ENCODE peak calls at places on chromosomes 6 and 20, in six cellular contexts. One of them, this sample, is unnamed.

GRCh38 chr6:106411643-106412200 is 51.2 kb downstream of the CRYBG1 start:
- DNase-seq in pancreas: no peak
- DNase-seq in WERI-Rb-1: no peak
- DNase-seq in NB4: no peak
- DNase-seq in HCT116: no peak
- DNase-seq in brain microvascular endothelial cell: no peak
- DNase-seq in this sample: no peak

GRCh38 chr6:82712826-82713225 is 349.2 kb downstream of the TPBG start:
- DNase-seq in pancreas: no peak
- DNase-seq in WERI-Rb-1: no peak
- DNase-seq in NB4: no peak
- DNase-seq in HCT116: no peak
- DNase-seq in brain microvascular endothelial cell: no peak
- DNase-seq in this sample: no peak

GRCh38 chr6:118663993-118664985 is 12.9 kb upstream of the CEP85L start:
- DNase-seq in pancreas: no peak
- DNase-seq in WERI-Rb-1: no peak
- DNase-seq in NB4: no peak
- DNase-seq in HCT116: no peak
- DNase-seq in brain microvascular endothelial cell: no peak
- DNase-seq in this sample: peak; percentile 23

GRCh38 chr20:16974855-16975162 is 226.7 kb downstream of the OTOR start:
- DNase-seq in pancreas: peak; percentile 63
- DNase-seq in WERI-Rb-1: no peak
- DNase-seq in NB4: no peak
- DNase-seq in HCT116: no peak
- DNase-seq in brain microvascular endothelial cell: no peak
- DNase-seq in this sample: no peak

GRCh38 chr6:89895273-89895874 is 1.1 kb downstream of the GJA10 start:
- DNase-seq in pancreas: no peak
- DNase-seq in WERI-Rb-1: no peak
- DNase-seq in NB4: peak; percentile 55
- DNase-seq in HCT116: no peak
- DNase-seq in brain microvascular endothelial cell: peak; percentile 76
- DNase-seq in this sample: peak; percentile 34

GRCh38 chr6:94144807-94145206 is 725.4 kb upstream of the EPHA7 start:
- DNase-seq in pancreas: no peak
- DNase-seq in WERI-Rb-1: no peak
- DNase-seq in NB4: no peak
- DNase-seq in HCT116: no peak
- DNase-seq in brain microvascular endothelial cell: no peak
- DNase-seq in this sample: no peak

GRCh38 chr20:54643761-54644160 is 168.4 kb downstream of the DOK5 start:
- DNase-seq in pancreas: no peak
- DNase-seq in WERI-Rb-1: no peak
- DNase-seq in NB4: no peak
- DNase-seq in HCT116: no peak
- DNase-seq in brain microvascular endothelial cell: peak; percentile 84
- DNase-seq in this sample: peak; percentile 75

GRCh38 chr6:156866181-156866862 is 89.1 kb downstream of the ARID1B start:
- DNase-seq in pancreas: no peak
- DNase-seq in WERI-Rb-1: no peak
- DNase-seq in NB4: no peak
- DNase-seq in HCT116: no peak
- DNase-seq in brain microvascular endothelial cell: peak; percentile 47
- DNase-seq in this sample: no peak

GRCh38 chr6:10558575-10558974 is 37.4 kb downstream of the GCNT2 start:
- DNase-seq in pancreas: no peak
- DNase-seq in WERI-Rb-1: no peak
- DNase-seq in NB4: no peak
- DNase-seq in HCT116: no peak
- DNase-seq in brain microvascular endothelial cell: no peak
- DNase-seq in this sample: no peak

GRCh38 chr6:136031982-136032381 is 180.5 kb downstream of the PDE7B start:
- DNase-seq in pancreas: no peak
- DNase-seq in WERI-Rb-1: peak; percentile 18
- DNase-seq in NB4: peak; percentile 16
- DNase-seq in HCT116: peak; percentile 6
- DNase-seq in brain microvascular endothelial cell: peak; percentile 68
- DNase-seq in this sample: peak; percentile 61

GRCh38 chr6:93337772-93338394 is 81.5 kb downstream of the EPHA7 start:
- DNase-seq in pancreas: no peak
- DNase-seq in WERI-Rb-1: no peak
- DNase-seq in NB4: no peak
- DNase-seq in HCT116: no peak
- DNase-seq in brain microvascular endothelial cell: no peak
- DNase-seq in this sample: no peak

GRCh38 chr20:58640446-58640845 is 10.6 kb upstream of the STX16 start:
- DNase-seq in pancreas: no peak
- DNase-seq in WERI-Rb-1: no peak
- DNase-seq in NB4: peak; percentile 40
- DNase-seq in HCT116: no peak
- DNase-seq in brain microvascular endothelial cell: peak; percentile 79
- DNase-seq in this sample: no peak

GRCh38 chr6:118709859-118710350 is 58.5 kb upstream of the CEP85L start:
- DNase-seq in pancreas: no peak
- DNase-seq in WERI-Rb-1: no peak
- DNase-seq in NB4: peak; percentile 90
- DNase-seq in HCT116: no peak
- DNase-seq in brain microvascular endothelial cell: peak; percentile 79
- DNase-seq in this sample: peak; percentile 55

GRCh38 chr20:25860531-25861150 is 164.0 kb upstream of the ZNF337 start:
- DNase-seq in pancreas: peak; percentile 66
- DNase-seq in WERI-Rb-1: no peak
- DNase-seq in NB4: no peak
- DNase-seq in HCT116: no peak
- DNase-seq in brain microvascular endothelial cell: no peak
- DNase-seq in this sample: no peak

GRCh38 chr6:134173007-134173690 is 120.7 kb upstream of the SLC2A12 start:
- DNase-seq in pancreas: no peak
- DNase-seq in WERI-Rb-1: no peak
- DNase-seq in NB4: no peak
- DNase-seq in HCT116: no peak
- DNase-seq in brain microvascular endothelial cell: no peak
- DNase-seq in this sample: peak; percentile 15

GRCh38 chr6:134173936-134174789 is 121.7 kb upstream of the SLC2A12 start:
- DNase-seq in pancreas: peak; percentile 69
- DNase-seq in WERI-Rb-1: peak; percentile 81
- DNase-seq in NB4: peak; percentile 87
- DNase-seq in HCT116: peak; percentile 76
- DNase-seq in brain microvascular endothelial cell: peak; percentile 75
- DNase-seq in this sample: peak; percentile 84

GRCh38 chr6:134175532-134176282 is 123.3 kb upstream of the SLC2A12 start:
- DNase-seq in pancreas: peak; percentile 91
- DNase-seq in WERI-Rb-1: no peak
- DNase-seq in NB4: peak; percentile 81
- DNase-seq in HCT116: peak; percentile 29
- DNase-seq in brain microvascular endothelial cell: peak; percentile 77
- DNase-seq in this sample: peak; percentile 71

GRCh38 chr6:134176283-134176975 is 124.0 kb upstream of the SLC2A12 start:
- DNase-seq in pancreas: peak; percentile 83
- DNase-seq in WERI-Rb-1: peak; percentile 41
- DNase-seq in NB4: peak; percentile 16
- DNase-seq in HCT116: no peak
- DNase-seq in brain microvascular endothelial cell: peak; percentile 49
- DNase-seq in this sample: peak; percentile 58

GRCh38 chr6:134174790-134175531 is 122.5 kb upstream of the SLC2A12 start:
- DNase-seq in pancreas: peak; percentile 96
- DNase-seq in WERI-Rb-1: peak; percentile 90
- DNase-seq in NB4: peak; percentile 94
- DNase-seq in HCT116: peak; percentile 73
- DNase-seq in brain microvascular endothelial cell: peak; percentile 84
- DNase-seq in this sample: peak; percentile 88
- TF ChIP-seq CTCF in pancreas: no peak
- TF ChIP-seq CTCF in WERI-Rb-1: no peak
- TF ChIP-seq CTCF in NB4: no peak
- TF ChIP-seq CTCF in HCT116: no peak
- TF ChIP-seq CTCF in brain microvascular endothelial cell: no peak
- TF ChIP-seq CTCF in this sample: no peak

DNA sequence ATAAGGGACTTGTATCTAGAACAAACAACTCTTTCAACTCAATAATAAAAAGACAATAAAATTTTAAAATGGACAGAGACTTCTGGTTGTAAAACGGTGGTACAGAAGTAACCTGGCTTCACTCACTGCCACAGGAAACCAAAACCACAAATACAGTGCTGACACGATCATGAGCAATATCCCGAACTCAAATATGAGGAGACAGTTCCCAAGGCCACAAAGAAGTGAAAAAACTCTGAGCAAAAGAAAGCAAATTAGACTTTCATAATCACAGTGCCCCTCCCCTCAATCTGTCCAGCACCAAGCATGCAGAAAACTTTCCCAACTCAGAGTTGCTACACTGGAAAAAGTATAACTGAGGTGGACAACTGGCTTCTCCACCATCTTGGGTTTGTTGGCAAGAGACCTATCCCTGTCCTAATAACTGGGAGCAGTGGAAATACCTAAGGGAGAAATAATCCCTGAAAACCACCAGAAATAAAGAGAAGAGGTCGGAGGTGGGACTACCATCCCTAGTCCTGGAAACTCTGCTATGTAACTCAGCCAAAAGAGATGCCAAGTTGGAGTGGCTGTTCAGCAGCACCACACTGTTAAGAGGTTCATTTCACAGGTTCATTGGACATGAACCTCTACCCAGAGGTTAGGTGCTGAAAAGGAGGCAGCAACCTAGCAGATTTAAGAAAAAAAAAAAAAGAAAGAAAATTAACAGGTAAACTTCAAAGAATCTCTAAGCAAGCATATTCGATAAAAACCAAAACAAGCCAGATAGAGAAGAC is 55.5 kb downstream of the REV3L start:
- DNase-seq in pancreas: no peak
- DNase-seq in WERI-Rb-1: no peak
- DNase-seq in NB4: peak; percentile 90
- DNase-seq in HCT116: no peak
- DNase-seq in brain microvascular endothelial cell: peak; percentile 85
- DNase-seq in this sample: peak; percentile 86
- H3K4me3 ChIP-seq in pancreas: no peak overlapping the region
- H3K4me3 ChIP-seq in WERI-Rb-1: no peak overlapping the region
- H3K4me3 ChIP-seq in NB4: peak overlapping the region; percentile 19
- H3K4me3 ChIP-seq in HCT116: no peak overlapping the region
- H3K4me3 ChIP-seq in brain microvascular endothelial cell: peak overlapping the region; percentile 25
- H3K4me3 ChIP-seq in this sample: peak overlapping the region; percentile 15

DNA sequence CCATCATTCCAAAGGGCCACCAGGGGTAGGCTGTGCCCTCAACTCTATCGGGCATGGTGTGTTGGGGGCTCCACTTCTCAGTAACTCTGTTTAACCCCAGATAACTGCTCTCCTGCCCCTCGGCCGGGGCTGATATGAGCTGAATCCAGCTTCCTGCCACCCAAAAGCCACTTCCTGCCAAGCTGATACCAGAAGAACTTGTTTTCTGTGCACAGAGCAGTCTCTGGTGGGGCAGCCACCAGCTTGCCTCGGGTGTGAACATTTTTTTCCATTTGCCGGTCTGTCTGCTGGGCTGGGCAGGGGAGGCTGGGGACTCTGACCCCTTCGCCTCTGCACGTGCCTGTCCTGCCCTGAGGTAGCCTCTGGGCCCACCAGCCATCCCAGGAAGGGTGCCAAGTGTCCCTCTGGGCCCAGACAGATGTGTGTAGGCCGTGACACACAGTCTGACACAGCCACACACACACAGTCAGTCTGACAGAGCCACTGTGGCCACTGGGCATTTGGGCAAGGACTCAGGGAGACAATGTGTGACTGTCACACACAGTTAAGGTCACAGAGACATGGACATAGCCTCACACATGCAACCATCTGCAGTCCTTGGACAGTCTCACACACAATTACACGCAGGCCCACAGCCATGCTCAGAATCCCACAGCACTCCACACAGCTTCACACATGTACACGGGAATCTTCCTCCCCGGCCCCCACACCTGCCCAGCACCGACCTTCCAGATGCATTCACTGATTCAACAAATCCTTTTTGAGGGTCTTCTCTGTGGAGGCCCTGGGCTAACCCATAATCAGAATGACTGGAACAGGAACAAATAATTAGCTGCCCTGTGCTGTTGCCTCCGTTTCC is 45.1 kb downstream of the NOL4L start:
- DNase-seq in pancreas: peak; percentile 48
- DNase-seq in WERI-Rb-1: no peak
- DNase-seq in NB4: peak; percentile 73
- DNase-seq in HCT116: no peak
- DNase-seq in brain microvascular endothelial cell: no peak
- DNase-seq in this sample: no peak
- TF ChIP-seq CTCF in pancreas: no peak
- TF ChIP-seq CTCF in WERI-Rb-1: no peak
- TF ChIP-seq CTCF in NB4: no peak
- TF ChIP-seq CTCF in HCT116: no peak
- TF ChIP-seq CTCF in brain microvascular endothelial cell: no peak
- TF ChIP-seq CTCF in this sample: no peak

GRCh38 chr20:835220-836045 is 1.9 kb downstream of the FAM110A start:
- DNase-seq in pancreas: no peak
- DNase-seq in WERI-Rb-1: peak; percentile 47
- DNase-seq in NB4: no peak
- DNase-seq in HCT116: no peak
- DNase-seq in brain microvascular endothelial cell: no peak
- DNase-seq in this sample: no peak
- H3K4me3 ChIP-seq in pancreas: no peak overlapping the region
- H3K4me3 ChIP-seq in WERI-Rb-1: no peak overlapping the region
- H3K4me3 ChIP-seq in NB4: no peak overlapping the region
- H3K4me3 ChIP-seq in HCT116: no peak overlapping the region
- H3K4me3 ChIP-seq in brain microvascular endothelial cell: no peak overlapping the region
- H3K4me3 ChIP-seq in this sample: no peak overlapping the region

DNA sequence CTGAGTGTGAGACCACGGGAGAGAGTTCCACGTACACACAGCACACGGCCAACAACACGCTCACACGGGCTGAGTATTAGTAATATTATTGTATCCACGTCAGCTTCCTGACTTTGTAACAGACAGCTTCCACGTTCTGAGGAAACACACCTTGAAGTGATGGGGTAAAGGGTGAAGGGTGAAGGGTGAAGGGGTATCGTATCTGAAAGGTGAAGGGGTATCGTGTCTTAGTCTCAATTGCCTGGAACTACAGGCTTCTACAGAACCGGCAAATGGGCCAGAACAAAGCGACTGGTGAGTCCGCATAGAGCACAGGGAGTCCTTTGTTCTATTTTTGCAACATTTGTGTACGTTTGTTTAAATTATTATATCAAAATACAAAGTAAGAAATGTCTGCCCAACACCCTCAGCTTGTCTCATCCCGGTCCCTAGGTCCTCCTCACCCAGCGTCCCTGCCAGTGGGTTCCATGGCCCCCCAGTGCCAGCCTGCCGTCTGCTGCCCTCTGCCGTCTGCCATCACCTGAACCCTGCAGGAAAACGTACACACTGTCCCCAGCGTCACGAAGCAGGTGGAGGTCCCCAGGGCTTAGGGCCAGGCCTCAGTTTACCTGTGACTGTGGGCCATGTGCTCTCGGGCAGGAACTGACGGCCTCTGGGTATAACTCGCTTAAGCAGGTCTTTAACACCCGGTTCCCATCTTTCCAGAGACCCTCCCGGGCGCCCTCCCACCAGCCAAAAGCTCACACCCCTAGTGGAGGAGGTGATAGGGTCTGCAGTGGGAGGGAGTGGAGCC is 4.4 kb upstream of the HELZ2 start:
- DNase-seq in pancreas: peak; percentile 35
- DNase-seq in WERI-Rb-1: no peak
- DNase-seq in NB4: no peak
- DNase-seq in HCT116: no peak
- DNase-seq in brain microvascular endothelial cell: no peak
- DNase-seq in this sample: no peak
- TF ChIP-seq CTCF in pancreas: no peak
- TF ChIP-seq CTCF in WERI-Rb-1: no peak
- TF ChIP-seq CTCF in NB4: no peak
- TF ChIP-seq CTCF in HCT116: no peak
- TF ChIP-seq CTCF in brain microvascular endothelial cell: no peak
- TF ChIP-seq CTCF in this sample: no peak

This sample was measured in AG10803.